ENCODE peak calls at places on chromosomes 7 and 10, in nine cellular contexts. C is stimulated activated CD8-positive, alpha-beta memory T cell treated with anti-CD3 and anti-CD28 coated beads, Interleukin-12 subunit alpha, Interleukin-12 subunit beta, amount 100 ng/mL, for 4 hours; F is H7; M is neural progenitor cell; I is AG04450; Y is NCI-H446 treated with DMSO at 0.1 percent for 48 hours; O is Daoy; S is heart left ventricle; N is adrenal gland. K is an unnamed sample.

GRCh38 chr7:35707422-35707821 is 12.5 kb upstream of the HERPUD2 start:
- DNase-seq in C (no peak), F (no peak), M (no peak), I (no peak), Y (no peak), O (no peak), S (no peak), N (no peak), K (no peak)

GRCh38 chr7:29748286-29749099 is 57.8 kb upstream of the WIPF3 start:
- DNase-seq in C (no peak), F (no peak), M (peak), I (peak), Y (peak), O (peak), S (no peak), N (no peak), K (peak)

GRCh38 chr7:155373359-155374273 is 75.9 kb downstream of the INSIG1 start:
- DNase-seq in C (no peak), F (peak), M (peak), I (no peak), Y (no peak), O (no peak), S (peak), N (no peak), K (peak)

GRCh38 chr7:131522325-131522920 is 34.0 kb downstream of the PODXL start:
- DNase-seq in C (no peak), F (peak), M (peak), I (no peak), Y (no peak), O (peak), S (no peak), N (no peak), K (peak)

GRCh38 chr7:83413425-83413824 is 235.5 kb downstream of the SEMA3E start:
- DNase-seq in C (no peak), F (no peak), M (no peak), I (no peak), Y (no peak), O (peak), S (no peak), N (no peak), K (no peak)

GRCh38 chr7:80819503-80819902 is 99.3 kb downstream of the SEMA3C start:
- DNase-seq in C (no peak), F (no peak), M (no peak), I (no peak), Y (no peak), O (no peak), S (no peak), N (no peak), K (no peak)

GRCh38 chr7:1597791-1598190 is 28.0 kb upstream of the PSMG3 start:
- DNase-seq in C (no peak), F (peak), M (no peak), I (no peak), Y (no peak), O (no peak), S (no peak), N (no peak), K (no peak)

GRCh38 chr10:131764929-131765328 is 135.9 kb upstream of the PPP2R2D start:
- DNase-seq in C (no peak), F (no peak), M (no peak), I (no peak), Y (no peak), O (no peak), S (no peak), N (no peak), K (no peak)

GRCh38 chr10:21173964-21174669 is 277.0 kb upstream of the NEBL start:
- DNase-seq in C (peak), F (peak), M (peak), I (no peak), Y (no peak), O (peak), S (peak), N (peak), K (peak)

GRCh38 chr7:71244023-71244422 is 112.1 kb downstream of the GALNT17 start:
- DNase-seq in C (no peak), F (no peak), M (no peak), I (no peak), Y (no peak), O (no peak), S (no peak), N (no peak), K (no peak)

GRCh38 chr7:50145801-50146338 is 52.8 kb upstream of the ZPBP start:
- DNase-seq in C (no peak), F (no peak), M (no peak), I (no peak), Y (no peak), O (no peak), S (no peak), N (no peak), K (no peak)

GRCh38 chr10:110833234-110833940 is 38.3 kb upstream of the PDCD4 start:
- DNase-seq in C (no peak), F (peak), M (no peak), I (no peak), Y (no peak), O (no peak), S (no peak), N (no peak), K (no peak)

K was measured in dermis blood vessel endothelial cell.